ENCODE peak calls at places on chromosomes 4 and X, in nine cellular contexts. C, J, A, P, O, N, Z, I and K are unnamed samples.

GRCh38 chr4:86948276-86948675 is 13.5 kb downstream of the AFF1 start:
- DNase-seq in P (no peak), O (no peak), N (no peak), Z (no peak), A (peak; percentile 77), J (no peak), I (no peak), C (no peak), K (no peak)

GRCh38 chr4:917466-917865 is 14.7 kb downstream of the GAK start:
- DNase-seq in Z (no peak), I (no peak), O (no peak), C (no peak), J (no peak), A (no peak), N (no peak), P (no peak), K (no peak)

GRCh38 chr4:52212751-52213150 is 161.6 kb downstream of the SPATA18 start:
- DNase-seq in J (no peak), C (no peak), N (no peak), P (no peak), O (no peak), I (no peak), Z (no peak), A (no peak), K (no peak)

GRCh38 chrX:13398073-13398823 is 78.4 kb upstream of the ATXN3L start:
- DNase-seq in N (no peak), J (no peak), C (peak; percentile 84), Z (peak; percentile 96), A (no peak), P (peak; percentile 84), I (no peak), O (no peak), K (no peak)

GRCh38 chr4:176498857-176499256 is 179.1 kb downstream of the SPCS3 start:
- DNase-seq in O (no peak), A (no peak), C (no peak), N (no peak), Z (peak; percentile 14), J (no peak), I (no peak), P (no peak), K (no peak)

GRCh38 chr4:25795091-25795490 is 67.7 kb downstream of the SEL1L3 start:
- DNase-seq in J (no peak), A (no peak), C (no peak), P (no peak), N (no peak), O (no peak), Z (no peak), I (no peak), K (no peak)

GRCh38 chr4:19187104-19187503 is 1064.6 kb upstream of the SLIT2 start:
- DNase-seq in I (no peak), N (no peak), P (no peak), A (no peak), O (no peak), J (no peak), C (no peak), Z (peak; percentile 43), K (no peak)

GRCh38 chr4:81997313-81997712 is 376.5 kb downstream of the HNRNPD start:
- DNase-seq in I (no peak), C (no peak), O (no peak), A (no peak), P (no peak), Z (no peak), N (no peak), J (no peak), K (no peak)

GRCh38 chr4:150268444-150268843 is 190.2 kb downstream of the DCLK2 start:
- DNase-seq in O (no peak), N (no peak), J (no peak), A (no peak), P (no peak), Z (no peak), I (no peak), C (no peak), K (no peak)

GRCh38 chr4:23835814-23836478 is 53.9 kb downstream of the PPARGC1A start:
- DNase-seq in I (no peak), N (no peak), P (no peak), Z (no peak), A (no peak), C (no peak), J (no peak), O (peak; percentile 88), K (no peak)

GRCh38 chr4:8015512-8015911 is 75.9 kb upstream of the AFAP1 start:
- DNase-seq in N (no peak), I (no peak), A (no peak), O (peak; percentile 53), J (peak; percentile 53), P (peak; percentile 3), Z (peak; percentile 16), C (no peak), K (no peak)

GRCh38 chrX:43064096-43064495 is 286.1 kb upstream of the PPP1R2C start:
- DNase-seq in P (no peak), C (no peak), A (no peak), Z (no peak), N (no peak), I (no peak), O (no peak), J (no peak), K (no peak)

GRCh38 chr4:144989306-144989705 is 108.7 kb downstream of the ANAPC10 start:
- DNase-seq in C (no peak), A (no peak), Z (no peak), P (no peak), I (no peak), J (no peak), O (no peak), N (no peak), K (no peak)

GRCh38 chr4:40349561-40350198 is 14.5 kb downstream of the CHRNA9 start:
- DNase-seq in O (peak; percentile 20), C (no peak), I (no peak), N (no peak), P (no peak), A (no peak), Z (peak; percentile 23), J (no peak), K (no peak)

GRCh38 chr4:174474457-174475075 is 47.7 kb downstream of the HPGD start:
- DNase-seq in A (no peak), J (no peak), N (no peak), Z (no peak), C (no peak), P (no peak), O (no peak), I (no peak), K (no peak)

GRCh38 chr4:78219825-78220224 is 162.7 kb downstream of the FRAS1 start:
- DNase-seq in A (no peak), N (no peak), O (no peak), P (no peak), I (no peak), Z (no peak), J (no peak), C (no peak), K (no peak)